ENCODE peak calls at places on chromosome 20, in seven cellular contexts. P, G, B, H, N, X and O are unnamed samples.
A peak's percentile ranks its signal among the peaks of the same experiment; 100 is the strongest.

GRCh38 chr20:15482525-15482924 is 1090.7 kb downstream of the KIF16B start:
- DNase-seq in P (no peak), G (no peak), N (no peak), X (no peak), B (no peak), H (no peak), O (peak; percentile 37)

GRCh38 chr20:1150968-1151367 is 32.6 kb downstream of the PSMF1 start:
- DNase-seq in P (no peak), G (no peak), N (no peak), H (no peak), X (no peak), B (no peak), O (no peak)

GRCh38 chr20:24684421-24684871 is 215.0 kb downstream of the SYNDIG1 start:
- DNase-seq in B (no peak), X (no peak), G (no peak), H (no peak), P (peak; percentile 1), N (no peak), O (no peak)

GRCh38 chr20:8301655-8302054 is 169.6 kb downstream of the PLCB1 start:
- DNase-seq in B (no peak), X (no peak), H (no peak), P (no peak), N (peak; percentile 28), G (no peak), O (no peak)

GRCh38 chr20:3221398-3222226 is 12.3 kb downstream of the ITPA start:
- DNase-seq in P (no peak), G (no peak), N (no peak), X (no peak), H (no peak), B (no peak), O (no peak)

GRCh38 chr20:41869261-41869660 is 251.1 kb upstream of the CHD6 start:
- DNase-seq in P (no peak), H (no peak), B (no peak), X (no peak), G (no peak), N (no peak), O (no peak)

GRCh38 chr20:41888434-41888833 is 270.3 kb upstream of the CHD6 start:
- DNase-seq in N (no peak), X (no peak), H (no peak), P (no peak), G (no peak), B (no peak), O (no peak)

GRCh38 chr20:58612021-58612700 is 38.9 kb upstream of the STX16 start:
- DNase-seq in N (no peak), B (no peak), X (no peak), G (no peak), H (no peak), P (no peak), O (no peak)

GRCh38 chr20:33793011-33793931 is 17.9 kb upstream of the CHMP4B start:
- DNase-seq in X (no peak), N (peak; percentile 54), H (peak; percentile 14), P (no peak), B (peak; percentile 17), G (peak; percentile 18), O (no peak)

GRCh38 chr20:10649817-10650200 is 24.0 kb downstream of the JAG1 start:
- DNase-seq in P (no peak), X (no peak), G (no peak), B (no peak), H (no peak), N (peak; percentile 69), O (no peak)

GRCh38 chr20:16243470-16243869 is 329.8 kb downstream of the KIF16B start:
- DNase-seq in B (no peak), P (peak; percentile 80), G (no peak), H (no peak), X (no peak), N (no peak), O (no peak)

GRCh38 chr20:3071610-3072529 is at the start of gene OXT:
- DNase-seq in X (no peak), N (no peak), H (no peak), P (no peak), B (no peak), G (no peak), O (no peak)

GRCh38 chr20:52493177-52493711 is 301.7 kb upstream of the ZFP64 start:
- DNase-seq in N (peak; percentile 66), G (no peak), B (peak; percentile 31), H (no peak), P (peak; percentile 31), X (no peak), O (no peak)

GRCh38 chr20:19756756-19757486 is 1.1 kb upstream of the RIN2 start:
- DNase-seq in G (no peak), N (no peak), P (no peak), B (no peak), H (no peak), X (no peak), O (no peak)

GRCh38 chr20:2397091-2397490 is 16.4 kb downstream of the TGM6 start:
- DNase-seq in X (no peak), B (no peak), G (no peak), P (no peak), H (no peak), N (no peak), O (no peak)

GRCh38 chr20:5159928-5160327 is 33.1 kb downstream of the CDS2 start:
- DNase-seq in B (no peak), G (no peak), N (no peak), X (no peak), H (no peak), P (no peak), O (no peak)